ENCODE peak calls at places on chromosomes 5 and 9, in ten cellular contexts. Y is MCF 10A, X is NCI-H345, W is NCI-H2029 treated with DMSO at 0.1 percent for 48 hours, D is neural crest cell, J is uterus, I is cardiac muscle cell, E is globus pallidus, Q is NCI-H1105, C is H54. R is an unnamed sample.

GRCh38 chr5:107469485-107469884 is 201.3 kb downstream of the EFNA5 start:
- DNase-seq in Y (peak), X (no peak), W (no peak), D (no peak), J (no peak), I (peak), E (no peak), Q (no peak), C (no peak), R (no peak)

GRCh38 chr5:64199425-64199824 is 33.8 kb downstream of the RNF180 start:
- DNase-seq in Y (no peak), X (no peak), W (no peak), D (no peak), J (no peak), I (no peak), E (no peak), Q (no peak), C (no peak), R (no peak)

GRCh38 chr9:124795881-124796415 is 19.0 kb downstream of the OLFML2A start:
- DNase-seq in Y (no peak), X (no peak), W (no peak), D (no peak), J (no peak), I (peak), E (no peak), Q (no peak), C (no peak), R (no peak)

GRCh38 chr9:128724744-128725211 is 851 bp upstream of the ZDHHC12 start:
- DNase-seq in Y (peak), X (peak), W (peak), D (no peak), J (peak), I (peak), E (peak), Q (no peak), C (peak), R (no peak)

GRCh38 chr9:98774746-98775145 is 21.6 kb downstream of the ANKS6 start:
- DNase-seq in Y (peak), X (no peak), W (no peak), D (no peak), J (no peak), I (peak), E (no peak), Q (no peak), C (peak), R (no peak)

GRCh38 chr5:151254533-151254932 is 1.5 kb downstream of the GM2A start:
- DNase-seq in Y (peak), X (no peak), W (no peak), D (no peak), J (no peak), I (no peak), E (no peak), Q (no peak), C (no peak), R (no peak)

GRCh38 chr9:137968235-137968634 is 90.7 kb downstream of the CACNA1B start:
- DNase-seq in Y (no peak), X (no peak), W (no peak), D (no peak), J (no peak), I (no peak), E (no peak), Q (no peak), C (no peak), R (peak)

GRCh38 chr9:135017916-135018915 is 69.3 kb upstream of the OLFM1 start:
- DNase-seq in Y (no peak), X (no peak), W (no peak), D (no peak), J (no peak), I (no peak), E (no peak), Q (no peak), C (no peak), R (no peak)

GRCh38 chr5:105885266-105885665 is 1785.5 kb downstream of the EFNA5 start:
- DNase-seq in Y (no peak), X (no peak), W (no peak), D (no peak), J (no peak), I (no peak), E (no peak), Q (no peak), C (no peak), R (no peak)

R was measured in sciatic nerve.